ENCODE peak calls at places on chromosomes 3 and 15, in nine cellular contexts. O is adrenal gland, F is Panc1, D is suprapubic skin, C is PC-9, R is thoracic aorta, Y is body of pancreas, V is hepatocyte, A is gastrocnemius medialis. X is an unnamed sample.

GRCh38 chr15:82742134-82742533 is 32.5 kb upstream of the AP3B2 start:
- DNase-seq in O (no peak), F (no peak), D (no peak), C (no peak), R (no peak), Y (no peak), V (no peak), A (no peak), X (no peak)

GRCh38 chr15:63553388-63553791 is 43.8 kb upstream of the FBXL22 start:
- DNase-seq in O (peak; percentile 68), F (peak; percentile 35), D (no peak), C (no peak), R (no peak), Y (peak; percentile 60), V (peak; percentile 57), A (no peak), X (peak; percentile 38)

GRCh38 chr15:93072011-93072410 is 17.0 kb downstream of the RGMA start:
- DNase-seq in O (no peak), F (no peak), D (peak; percentile 62), C (no peak), R (no peak), Y (no peak), V (no peak), A (no peak), X (no peak)

GRCh38 chr3:5298453-5298852 is 110.9 kb downstream of the EDEM1 start:
- DNase-seq in O (no peak), F (no peak), D (no peak), C (no peak), R (no peak), Y (no peak), V (no peak), A (no peak), X (no peak)

GRCh38 chr3:177615015-177615414 is 417.7 kb upstream of the TBL1XR1 start:
- DNase-seq in O (peak; percentile 86), F (no peak), D (no peak), C (peak; percentile 84), R (no peak), Y (peak; percentile 78), V (no peak), A (peak; percentile 52), X (peak; percentile 62)

GRCh38 chr3:194270627-194271458 is 80.3 kb downstream of the CPN2 start:
- DNase-seq in O (peak; percentile 98), F (no peak), D (peak; percentile 94), C (peak; percentile 87), R (peak; percentile 86), Y (peak; percentile 94), V (peak; percentile 64), A (peak; percentile 96), X (peak; percentile 91)

GRCh38 chr3:141343824-141344223 is 24.5 kb upstream of the ZBTB38 start:
- DNase-seq in O (no peak), F (no peak), D (no peak), C (no peak), R (no peak), Y (no peak), V (no peak), A (no peak), X (no peak)

GRCh38 chr3:13463618-13464400 is 16.3 kb upstream of the HDAC11 start:
- DNase-seq in O (no peak), F (no peak), D (no peak), C (no peak), R (no peak), Y (no peak), V (no peak), A (no peak), X (no peak)

GRCh38 chr3:197367081-197367780 is 68.8 kb upstream of the DLG1 start:
- DNase-seq in O (peak; percentile 56), F (no peak), D (no peak), C (peak; percentile 91), R (no peak), Y (no peak), V (peak; percentile 44), A (no peak), X (no peak)

GRCh38 chr3:141460097-141460704 is 26.6 kb upstream of the RASA2 start:
- DNase-seq in O (peak; percentile 93), F (peak; percentile 73), D (peak; percentile 91), C (peak; percentile 86), R (peak; percentile 64), Y (peak; percentile 91), V (peak; percentile 92), A (peak; percentile 79), X (peak; percentile 83)

GRCh38 chr3:117856354-117856753 is 1146.8 kb downstream of the TUSC7 start:
- DNase-seq in O (no peak), F (no peak), D (no peak), C (no peak), R (no peak), Y (no peak), V (no peak), A (no peak), X (no peak)

GRCh38 chr3:14468621-14468981 is 66.2 kb downstream of the SLC6A6 start:
- DNase-seq in O (no peak), F (no peak), D (no peak), C (no peak), R (no peak), Y (no peak), V (no peak), A (no peak), X (no peak)

GRCh38 chr15:90099072-90099867 is 3.0 kb downstream of the IDH2 start:
- DNase-seq in O (no peak), F (no peak), D (no peak), C (no peak), R (no peak), Y (no peak), V (no peak), A (peak; percentile 13), X (no peak)

GRCh38 chr3:133927543-133928066 is 31.9 kb upstream of the RAB6B start:
- DNase-seq in O (peak; percentile 56), F (no peak), D (no peak), C (no peak), R (no peak), Y (peak; percentile 75), V (peak; percentile 85), A (no peak), X (peak; percentile 50)

GRCh38 chr3:58049143-58049785 is 41.0 kb downstream of the FLNB start:
- DNase-seq in O (peak; percentile 86), F (peak; percentile 89), D (peak; percentile 78), C (peak; percentile 87), R (no peak), Y (peak; percentile 84), V (peak; percentile 92), A (no peak), X (peak; percentile 28)

GRCh38 chr3:14225421-14225820 is 46.8 kb downstream of the LSM3 start:
- DNase-seq in O (no peak), F (no peak), D (no peak), C (no peak), R (no peak), Y (no peak), V (no peak), A (no peak), X (no peak)

DNA sequence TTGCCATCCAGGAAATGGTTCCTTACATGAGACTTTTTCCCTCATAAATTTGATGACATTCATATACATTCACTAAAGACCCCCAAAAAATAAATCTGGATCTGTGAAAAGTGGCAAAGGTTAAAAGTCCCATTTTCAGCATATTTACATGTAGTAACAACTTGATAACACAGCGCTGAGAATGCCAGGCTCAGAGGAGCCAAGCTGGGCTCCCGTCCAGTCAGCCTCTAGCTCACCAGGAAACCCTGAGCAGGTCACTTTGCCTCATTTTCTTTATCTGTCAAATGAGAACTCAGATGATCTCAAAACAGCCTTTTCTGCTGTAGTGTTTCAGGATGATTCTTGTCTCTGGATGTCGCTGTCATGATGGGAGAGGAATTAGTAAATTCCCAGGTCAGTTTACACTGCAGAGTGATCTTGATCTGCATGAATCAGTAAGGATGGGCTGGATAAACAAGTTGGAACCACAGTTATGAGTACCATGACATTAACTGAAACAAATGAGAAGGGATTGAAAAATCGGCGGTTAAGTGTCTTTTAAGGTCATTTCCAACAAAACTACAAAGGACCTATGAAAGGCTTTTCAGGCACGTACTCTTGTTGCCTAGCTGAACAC is 82.8 kb downstream of the PPARG start:
- DNase-seq in O (peak; percentile 14), F (no peak), D (no peak), C (no peak), R (no peak), Y (peak; percentile 20), V (no peak), A (no peak), X (peak; percentile 19)
- TF ChIP-seq CTCF in O (no peak), F (no peak), D (no peak), C (no peak), R (no peak), Y (no peak), V (no peak), A (no peak), X (no peak)

GRCh38 chr3:169241928-169242751 is 421.4 kb downstream of the MECOM start:
- DNase-seq in O (no peak), F (no peak), D (no peak), C (peak; percentile 33), R (no peak), Y (peak; percentile 52), V (peak; percentile 33), A (no peak), X (peak; percentile 47)
- H3K27me3 ChIP-seq in O (peaks cover 17% of the 10 kb centered on the region), F (peaks cover 15% of the 10 kb centered on the region), D (peaks cover 10% of the 10 kb centered on the region), C (no peaks in the 10 kb centered on the region), R (no peaks in the 10 kb centered on the region), Y (no peaks in the 10 kb centered on the region), V (no peaks in the 10 kb centered on the region), A (peaks cover 4% of the 10 kb centered on the region), X (no peaks in the 10 kb centered on the region)

GRCh38 chr3:167816953-167817352 is 81.4 kb downstream of the SERPINI1 start:
- DNase-seq in O (no peak), F (no peak), D (no peak), C (no peak), R (no peak), Y (no peak), V (no peak), A (no peak), X (no peak)
- H3K27ac ChIP-seq in O (no peak overlapping the region), F (no peak overlapping the region), D (no peak overlapping the region), C (no peak overlapping the region), R (no peak overlapping the region), Y (no peak overlapping the region), V (no peak overlapping the region), A (no peak overlapping the region), X (no peak overlapping the region)

GRCh38 chr15:79310612-79310984 is 314 bp upstream of the TMED3 start:
- DNase-seq in O (no peak), F (no peak), D (no peak), C (no peak), R (no peak), Y (no peak), V (no peak), A (no peak), X (no peak)

GRCh38 chr15:79311901-79312553 is 1.1 kb downstream of the TMED3 start:
- DNase-seq in O (no peak), F (no peak), D (no peak), C (peak; percentile 20), R (no peak), Y (peak; percentile 23), V (no peak), A (no peak), X (no peak)

GRCh38 chr15:79314186-79314585 is 3.3 kb downstream of the TMED3 start:
- DNase-seq in O (no peak), F (no peak), D (no peak), C (no peak), R (no peak), Y (no peak), V (no peak), A (no peak), X (no peak)

GRCh38 chr15:79308874-79309273 is 2.0 kb upstream of the TMED3 start:
- DNase-seq in O (no peak), F (no peak), D (no peak), C (no peak), R (no peak), Y (no peak), V (no peak), A (no peak), X (no peak)

GRCh38 chr15:79310985-79311900 is at the start of gene TMED3:
- DNase-seq in O (peak; percentile 50), F (peak; percentile 46), D (no peak), C (peak; percentile 85), R (no peak), Y (peak; percentile 89), V (peak; percentile 94), A (no peak), X (peak; percentile 72)
- TF ChIP-seq CTCF in O (no peak), F (no peak), D (no peak), C (no peak), R (no peak), Y (no peak), V (peak; percentile 43), A (no peak), X (peak; percentile 23)

X was measured in heart right ventricle.